ENCODE peak calls at places on chromosomes 3 and 15, in seven cellular contexts. R is AG04450, K is foreskin keratinocyte, D is sigmoid colon, T is WERI-Rb-1, F is neural progenitor cell, W is mammary epithelial cell. H is an unnamed sample.
A peak's percentile ranks its signal among the peaks of the same experiment; 100 is the strongest.

GRCh38 chr3:160006282-160007163 is 17.9 kb downstream of the IL12A start:
- DNase-seq in W (peak; percentile 54), K (no peak), D (peak; percentile 69), T (peak; percentile 50), R (peak; percentile 61), F (peak; percentile 64), H (peak; percentile 78)

GRCh38 chr3:105674437-105675065 is 194.3 kb downstream of the CBLB start:
- DNase-seq in F (no peak), D (no peak), W (no peak), R (no peak), T (no peak), K (no peak), H (no peak)

GRCh38 chr3:183100376-183100775 is 1.1 kb upstream of the MCCC1 start:
- DNase-seq in R (no peak), D (no peak), K (no peak), W (no peak), F (no peak), T (no peak), H (no peak)

GRCh38 chr15:90648137-90649070 is 68.7 kb upstream of the BLM start:
- DNase-seq in D (peak; percentile 93), R (peak; percentile 42), T (peak; percentile 56), F (peak; percentile 79), K (peak; percentile 34), W (peak; percentile 64), H (peak; percentile 82)

GRCh38 chr3:901953-902778 is 190.7 kb upstream of the CNTN6 start:
- DNase-seq in R (no peak), F (no peak), D (no peak), T (no peak), W (peak; percentile 5), K (no peak), H (no peak)

GRCh38 chr3:133112666-133113065 is 74.5 kb downstream of the TMEM108 start:
- DNase-seq in D (no peak), F (no peak), R (no peak), T (no peak), K (no peak), W (no peak), H (no peak)

GRCh38 chr15:48800811-48801460 is 9.9 kb downstream of the CEP152 start:
- DNase-seq in K (no peak), T (no peak), F (no peak), D (no peak), W (peak; percentile 7), R (no peak), H (no peak)

GRCh38 chr3:88282519-88283241 is 132.9 kb downstream of the C3orf38 start:
- DNase-seq in T (no peak), D (no peak), W (no peak), R (no peak), F (no peak), K (no peak), H (no peak)

GRCh38 chr3:48406443-48407431 is 23.1 kb downstream of the PLXNB1 start:
- DNase-seq in F (no peak), W (no peak), K (no peak), R (no peak), D (peak; percentile 52), T (peak; percentile 4), H (no peak)

GRCh38 chr3:150905339-150905738 is at the start of gene MINDY4B:
- DNase-seq in W (no peak), D (no peak), F (no peak), R (no peak), T (no peak), K (no peak), H (no peak)

GRCh38 chr3:150901793-150902192 is 3.4 kb downstream of the MINDY4B start:
- DNase-seq in K (no peak), D (no peak), W (no peak), R (no peak), F (no peak), T (no peak), H (no peak)

GRCh38 chr3:150905766-150906165 is 527 bp upstream of the MINDY4B start:
- DNase-seq in F (no peak), T (no peak), K (no peak), D (no peak), W (no peak), R (no peak), H (no peak)
- H3K27me3 ChIP-seq in F (no peaks in the 10 kb centered on the region), T (peaks cover 91% of the 10 kb centered on the region), K (peaks cover 86% of the 10 kb centered on the region), D (no peaks in the 10 kb centered on the region), W (peaks cover 8% of the 10 kb centered on the region), R (peaks cover 20% of the 10 kb centered on the region), H (no peaks in the 10 kb centered on the region)

GRCh38 chr15:26091184-26091583 is 228.1 kb upstream of the ATP10A start:
- DNase-seq in R (no peak), K (no peak), T (no peak), D (no peak), W (no peak), F (no peak), H (no peak)
- H3K27ac ChIP-seq in R (no peak overlapping the region), K (no peak overlapping the region), T (no peak overlapping the region), D (no peak overlapping the region), W (no peak overlapping the region), F (no peak overlapping the region), H (no peak overlapping the region)

GRCh38 chr3:45795509-45795881 is 841 bp downstream of the SLC6A20 start:
- DNase-seq in W (no peak), D (no peak), K (no peak), R (no peak), T (no peak), F (peak; percentile 49), H (no peak)
- H3K27me3 ChIP-seq in W (peaks cover 16% of the 10 kb centered on the region), D (peaks cover 45% of the 10 kb centered on the region), K (peaks cover 35% of the 10 kb centered on the region), R (peaks cover 88% of the 10 kb centered on the region), T (peaks cover 36% of the 10 kb centered on the region), F (peaks cover 71% of the 10 kb centered on the region), H (peaks cover 51% of the 10 kb centered on the region)

GRCh38 chr3:12486001-12486400 is 1.7 kb downstream of the TSEN2 start:
- DNase-seq in F (no peak), K (no peak), T (no peak), D (no peak), W (no peak), R (no peak), H (no peak)

GRCh38 chr3:12483364-12483763 is 916 bp upstream of the TSEN2 start:
- DNase-seq in R (no peak), W (no peak), T (no peak), K (no peak), D (no peak), F (no peak), H (no peak)

GRCh38 chr3:12483872-12484197 is 445 bp upstream of the TSEN2 start:
- DNase-seq in K (no peak), D (no peak), W (no peak), T (no peak), F (no peak), R (no peak), H (no peak)

GRCh38 chr3:12484198-12484982 is at the start of gene TSEN2:
- DNase-seq in W (peak; percentile 95), F (peak; percentile 97), T (peak; percentile 95), D (peak; percentile 97), R (peak; percentile 88), K (peak; percentile 80), H (peak; percentile 97)

DNA sequence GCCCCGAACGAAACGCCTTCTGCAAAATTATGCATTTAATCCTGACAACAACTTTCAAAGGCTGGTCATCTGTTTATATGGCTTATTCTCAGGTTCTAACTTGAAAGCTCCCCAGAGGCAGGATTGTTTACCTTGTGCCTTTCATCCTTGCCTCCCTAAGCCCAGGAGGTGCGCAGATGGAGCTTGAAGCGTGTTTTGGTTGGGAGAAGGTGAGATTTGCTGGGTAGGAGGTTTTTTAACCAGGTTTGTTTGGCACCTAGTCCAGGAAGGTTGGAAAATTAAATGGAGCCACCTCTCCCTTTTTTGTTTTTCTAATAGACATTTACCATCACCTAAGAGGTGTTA is 675 bp downstream of the TSEN2 start:
- DNase-seq in W (no peak), T (no peak), F (peak; percentile 25), D (no peak), R (no peak), K (no peak), H (no peak)
- H3K27ac ChIP-seq in W (peak overlapping the region; percentile 38), T (peak overlapping the region; percentile 86), F (no peak overlapping the region), D (peak overlapping the region; percentile 78), R (no peak overlapping the region), K (peak overlapping the region; percentile 8), H (no peak overlapping the region)

GRCh38 chr15:96416934-96417759 is 86.6 kb downstream of the NR2F2 start:
- DNase-seq in T (no peak), F (peak; percentile 63), K (no peak), R (no peak), W (no peak), D (no peak), H (peak; percentile 83)

GRCh38 chr15:96416218-96416933 is 85.9 kb downstream of the NR2F2 start:
- DNase-seq in D (no peak), F (peak; percentile 63), K (no peak), T (no peak), R (no peak), W (no peak), H (peak; percentile 76)

GRCh38 chr15:96417760-96418130 is 87.2 kb downstream of the NR2F2 start:
- DNase-seq in T (no peak), W (no peak), K (no peak), R (no peak), F (no peak), D (no peak), H (no peak)

GRCh38 chr15:96415513-96416217 is 85.2 kb downstream of the NR2F2 start:
- DNase-seq in D (no peak), W (no peak), F (no peak), K (no peak), T (no peak), R (no peak), H (no peak)

GRCh38 chr15:96418146-96418545 is 87.6 kb downstream of the NR2F2 start:
- DNase-seq in F (no peak), K (no peak), W (no peak), D (no peak), R (no peak), T (no peak), H (no peak)
- H3K27me3 ChIP-seq in F (peaks cover 100% of the 10 kb centered on the region), K (peaks cover 96% of the 10 kb centered on the region), W (peaks cover 52% of the 10 kb centered on the region), D (peaks cover 84% of the 10 kb centered on the region), R (peaks cover 87% of the 10 kb centered on the region), T (peaks cover 87% of the 10 kb centered on the region), H (peaks cover 100% of the 10 kb centered on the region)

GRCh38 chr3:136350132-136350531 is 100.0 kb downstream of the PCCB start:
- DNase-seq in W (peak; percentile 83), D (peak; percentile 73), K (peak; percentile 75), T (no peak), F (no peak), R (peak; percentile 92), H (no peak)

GRCh38 chr3:136353461-136353860 is 103.3 kb downstream of the PCCB start:
- DNase-seq in T (no peak), D (no peak), R (no peak), F (no peak), K (no peak), W (no peak), H (no peak)

GRCh38 chr3:136351905-136352304 is 101.8 kb downstream of the PCCB start:
- DNase-seq in K (no peak), T (no peak), W (no peak), F (peak; percentile 4), R (no peak), D (no peak), H (no peak)

GRCh38 chr3:136351351-136351750 is 101.2 kb downstream of the PCCB start:
- DNase-seq in W (no peak), F (no peak), D (no peak), R (no peak), K (no peak), T (no peak), H (no peak)

DNA sequence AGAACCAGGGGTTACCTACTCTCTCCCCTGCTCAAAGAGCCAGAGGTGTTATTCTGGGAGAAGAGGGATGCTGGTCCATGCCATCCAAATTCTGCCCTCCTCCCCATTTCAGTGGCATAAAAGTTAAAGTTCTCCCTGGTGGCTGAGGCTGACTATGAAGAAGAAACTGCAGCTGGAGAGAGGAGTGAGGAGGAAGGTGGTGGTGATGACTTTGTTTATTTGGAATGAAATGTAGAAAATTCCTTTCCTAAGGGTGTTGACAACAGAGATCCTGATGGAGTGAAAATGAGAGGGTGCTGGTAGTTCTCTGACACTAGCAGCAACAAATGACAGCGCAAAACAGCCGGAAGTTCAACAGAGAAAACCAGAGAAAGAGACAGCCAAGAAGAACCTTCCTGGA is 100.4 kb downstream of the PCCB start:
- DNase-seq in K (no peak), T (no peak), R (peak; percentile 55), F (no peak), W (no peak), D (no peak), H (no peak)
- H3K27ac ChIP-seq in K (peak overlapping the region; percentile 11), T (no peak overlapping the region), R (peak overlapping the region; percentile 100), F (no peak overlapping the region), W (peak overlapping the region; percentile 34), D (peak overlapping the region; percentile 53), H (no peak overlapping the region)